ENCODE peak calls at places on chromosomes 5 and 9, in five cellular contexts. One of them, this sample, is unnamed. For H3K4me1, the result is how much of the 10 kb centered on the place peaks cover.

GRCh38 chr5:64861281-64861680 is 92.6 kb downstream of the CWC27 start:
- ATAC-seq in HCT116: no peak
- ATAC-seq in heart left ventricle: no peak
- ATAC-seq in upper lobe of left lung: no peak
- ATAC-seq in K562: no peak
- ATAC-seq in this sample: no peak

GRCh38 chr9:88989961-88990570 is 1.2 kb upstream of the S1PR3 start:
- ATAC-seq in HCT116: no peak
- ATAC-seq in heart left ventricle: no peak
- ATAC-seq in upper lobe of left lung: no peak
- ATAC-seq in K562: no peak
- ATAC-seq in this sample: no peak

GRCh38 chr5:115545065-115545882 is 699 bp upstream of the FEM1C start:
- ATAC-seq in HCT116: peak
- ATAC-seq in heart left ventricle: no peak
- ATAC-seq in upper lobe of left lung: no peak
- ATAC-seq in K562: no peak
- ATAC-seq in this sample: no peak

GRCh38 chr9:123316053-123316718 is 39.8 kb upstream of the CRB2 start:
- ATAC-seq in HCT116: no peak
- ATAC-seq in heart left ventricle: no peak
- ATAC-seq in upper lobe of left lung: no peak
- ATAC-seq in K562: peak
- ATAC-seq in this sample: no peak

GRCh38 chr9:70232476-70232875 is 26.3 kb upstream of the SMC5 start:
- ATAC-seq in HCT116: no peak
- ATAC-seq in heart left ventricle: no peak
- ATAC-seq in upper lobe of left lung: no peak
- ATAC-seq in K562: no peak
- ATAC-seq in this sample: no peak

GRCh38 chr5:10469253-10470030 is 27.8 kb downstream of the ROPN1L start:
- ATAC-seq in HCT116: no peak
- ATAC-seq in heart left ventricle: no peak
- ATAC-seq in upper lobe of left lung: no peak
- ATAC-seq in K562: no peak
- ATAC-seq in this sample: no peak

GRCh38 chr9:77449177-77450092 is 198.7 kb downstream of the GNA14 start:
- ATAC-seq in HCT116: no peak
- ATAC-seq in heart left ventricle: peak
- ATAC-seq in upper lobe of left lung: peak
- ATAC-seq in K562: no peak
- ATAC-seq in this sample: no peak

GRCh38 chr9:3023449-3023848 is 179.6 kb upstream of the PUM3 start:
- ATAC-seq in HCT116: no peak
- ATAC-seq in heart left ventricle: no peak
- ATAC-seq in upper lobe of left lung: no peak
- ATAC-seq in K562: no peak
- ATAC-seq in this sample: no peak

GRCh38 chr5:36928947-36929346 is 52.4 kb downstream of the NIPBL start:
- ATAC-seq in HCT116: no peak
- ATAC-seq in heart left ventricle: no peak
- ATAC-seq in upper lobe of left lung: no peak
- ATAC-seq in K562: no peak
- ATAC-seq in this sample: no peak

GRCh38 chr9:126838895-126839294 is 21.5 kb upstream of the ZBTB34 start:
- ATAC-seq in HCT116: no peak
- ATAC-seq in heart left ventricle: no peak
- ATAC-seq in upper lobe of left lung: no peak
- ATAC-seq in K562: no peak
- ATAC-seq in this sample: no peak

GRCh38 chr5:15334551-15335302 is 165.3 kb upstream of the FBXL7 start:
- ATAC-seq in HCT116: no peak
- ATAC-seq in heart left ventricle: no peak
- ATAC-seq in upper lobe of left lung: peak
- ATAC-seq in K562: no peak
- ATAC-seq in this sample: no peak

GRCh38 chr9:79780559-79780958 is 208.8 kb downstream of the TLE4 start:
- ATAC-seq in HCT116: no peak
- ATAC-seq in heart left ventricle: no peak
- ATAC-seq in upper lobe of left lung: no peak
- ATAC-seq in K562: no peak
- ATAC-seq in this sample: no peak

GRCh38 chr9:112248722-112249121 is 73.6 kb upstream of the SUSD1 start:
- ATAC-seq in HCT116: no peak
- ATAC-seq in heart left ventricle: no peak
- ATAC-seq in upper lobe of left lung: no peak
- ATAC-seq in K562: no peak
- ATAC-seq in this sample: no peak

GRCh38 chr9:21711504-21711903 is 90.9 kb upstream of the MTAP start:
- ATAC-seq in HCT116: peak
- ATAC-seq in heart left ventricle: no peak
- ATAC-seq in upper lobe of left lung: no peak
- ATAC-seq in K562: no peak
- ATAC-seq in this sample: no peak

GRCh38 chr5:143376911-143377838 is 26.3 kb downstream of the NR3C1 start:
- ATAC-seq in HCT116: peak
- ATAC-seq in heart left ventricle: peak
- ATAC-seq in upper lobe of left lung: peak
- ATAC-seq in K562: no peak
- ATAC-seq in this sample: no peak

GRCh38 chr9:91207889-91208651 is 153.6 kb downstream of the AUH start:
- ATAC-seq in HCT116: no peak
- ATAC-seq in heart left ventricle: peak
- ATAC-seq in upper lobe of left lung: peak
- ATAC-seq in K562: no peak
- ATAC-seq in this sample: peak

DNA sequence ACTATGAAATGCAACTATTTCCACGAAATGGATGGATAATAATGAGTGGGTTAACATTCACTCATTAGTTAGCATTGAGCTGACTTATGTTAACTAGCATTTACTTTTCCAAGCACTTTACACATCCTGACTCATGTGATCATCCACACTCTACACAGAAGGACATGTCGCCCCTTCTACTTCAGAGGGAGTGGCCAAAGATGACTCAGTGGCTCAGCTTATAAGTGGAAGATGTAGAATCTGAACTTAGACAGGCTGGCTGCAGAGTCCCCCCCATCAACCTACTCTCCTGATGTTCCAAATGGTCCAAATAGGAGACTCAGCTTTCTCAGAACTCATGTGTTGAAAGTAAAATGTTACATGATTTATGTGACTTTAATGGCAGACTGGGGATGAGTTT is 146.0 kb downstream of the ADCY2 start:
- ATAC-seq in HCT116: no peak
- ATAC-seq in heart left ventricle: no peak
- ATAC-seq in upper lobe of left lung: no peak
- ATAC-seq in K562: no peak
- ATAC-seq in this sample: no peak
- TF ChIP-seq CTCF in HCT116: no peak
- TF ChIP-seq CTCF in heart left ventricle: no peak
- TF ChIP-seq CTCF in upper lobe of left lung: no peak
- TF ChIP-seq CTCF in K562: no peak
- TF ChIP-seq CTCF in this sample: no peak

GRCh38 chr5:150000990-150001659 is 586 bp downstream of the HMGXB3 start:
- ATAC-seq in HCT116: peak
- ATAC-seq in heart left ventricle: peak
- ATAC-seq in upper lobe of left lung: peak
- ATAC-seq in K562: peak
- ATAC-seq in this sample: peak
- TF ChIP-seq POLR2A in HCT116: no peak
- TF ChIP-seq POLR2A in heart left ventricle: no peak
- TF ChIP-seq POLR2A in upper lobe of left lung: no peak
- TF ChIP-seq POLR2A in K562: no peak
- TF ChIP-seq POLR2A in this sample: no peak

GRCh38 chr9:124423155-124423554 is 7.9 kb upstream of the PSMB7 start:
- ATAC-seq in HCT116: no peak
- ATAC-seq in heart left ventricle: no peak
- ATAC-seq in upper lobe of left lung: no peak
- ATAC-seq in K562: no peak
- ATAC-seq in this sample: no peak
- H3K4me1 ChIP-seq in HCT116: under half
- H3K4me1 ChIP-seq in heart left ventricle: under half
- H3K4me1 ChIP-seq in upper lobe of left lung: under half
- H3K4me1 ChIP-seq in K562: under half
- H3K4me1 ChIP-seq in this sample: under half

GRCh38 chr5:147690595-147690994 is 91.9 kb downstream of the JAKMIP2 start:
- ATAC-seq in HCT116: peak
- ATAC-seq in heart left ventricle: peak
- ATAC-seq in upper lobe of left lung: no peak
- ATAC-seq in K562: no peak
- ATAC-seq in this sample: no peak
- TF ChIP-seq CTCF in HCT116: peak
- TF ChIP-seq CTCF in heart left ventricle: no peak
- TF ChIP-seq CTCF in upper lobe of left lung: no peak
- TF ChIP-seq CTCF in K562: no peak
- TF ChIP-seq CTCF in this sample: no peak

GRCh38 chr9:98099898-98100297 is 19.1 kb downstream of the TRIM14 start:
- ATAC-seq in HCT116: no peak
- ATAC-seq in heart left ventricle: no peak
- ATAC-seq in upper lobe of left lung: no peak
- ATAC-seq in K562: no peak
- ATAC-seq in this sample: no peak

GRCh38 chr9:98101416-98101815 is 17.6 kb downstream of the TRIM14 start:
- ATAC-seq in HCT116: no peak
- ATAC-seq in heart left ventricle: no peak
- ATAC-seq in upper lobe of left lung: no peak
- ATAC-seq in K562: no peak
- ATAC-seq in this sample: no peak

GRCh38 chr9:98099346-98099745 is 19.7 kb downstream of the TRIM14 start:
- ATAC-seq in HCT116: no peak
- ATAC-seq in heart left ventricle: no peak
- ATAC-seq in upper lobe of left lung: no peak
- ATAC-seq in K562: no peak
- ATAC-seq in this sample: no peak

GRCh38 chr9:98104445-98104881 is 14.6 kb downstream of the TRIM14 start:
- ATAC-seq in HCT116: no peak
- ATAC-seq in heart left ventricle: peak
- ATAC-seq in upper lobe of left lung: peak
- ATAC-seq in K562: no peak
- ATAC-seq in this sample: peak

DNA sequence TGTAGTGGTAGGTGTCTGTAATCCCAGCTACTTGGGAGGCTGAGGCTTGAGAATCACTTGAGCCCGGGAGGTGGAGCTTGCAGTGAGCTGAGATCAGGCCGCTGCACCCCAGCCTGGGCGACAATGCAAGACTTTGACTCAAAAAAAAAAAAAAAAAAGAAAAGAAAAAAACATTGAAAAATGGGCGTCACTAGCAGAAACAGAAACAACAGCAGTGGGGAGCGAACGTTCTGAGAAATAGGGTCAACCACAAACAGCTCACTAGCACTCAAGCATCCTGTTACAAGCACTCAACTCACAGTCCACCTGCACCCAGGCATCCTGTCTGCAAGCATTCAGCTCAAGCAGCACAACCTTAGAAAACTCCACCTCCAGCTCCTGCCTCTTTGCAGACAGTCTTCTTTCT is 17.2 kb downstream of the TRIM14 start:
- ATAC-seq in HCT116: no peak
- ATAC-seq in heart left ventricle: no peak
- ATAC-seq in upper lobe of left lung: peak
- ATAC-seq in K562: no peak
- ATAC-seq in this sample: no peak
- TF ChIP-seq POLR2A in HCT116: no peak
- TF ChIP-seq POLR2A in heart left ventricle: no peak
- TF ChIP-seq POLR2A in upper lobe of left lung: no peak
- TF ChIP-seq POLR2A in K562: no peak
- TF ChIP-seq POLR2A in this sample: no peak

DNA sequence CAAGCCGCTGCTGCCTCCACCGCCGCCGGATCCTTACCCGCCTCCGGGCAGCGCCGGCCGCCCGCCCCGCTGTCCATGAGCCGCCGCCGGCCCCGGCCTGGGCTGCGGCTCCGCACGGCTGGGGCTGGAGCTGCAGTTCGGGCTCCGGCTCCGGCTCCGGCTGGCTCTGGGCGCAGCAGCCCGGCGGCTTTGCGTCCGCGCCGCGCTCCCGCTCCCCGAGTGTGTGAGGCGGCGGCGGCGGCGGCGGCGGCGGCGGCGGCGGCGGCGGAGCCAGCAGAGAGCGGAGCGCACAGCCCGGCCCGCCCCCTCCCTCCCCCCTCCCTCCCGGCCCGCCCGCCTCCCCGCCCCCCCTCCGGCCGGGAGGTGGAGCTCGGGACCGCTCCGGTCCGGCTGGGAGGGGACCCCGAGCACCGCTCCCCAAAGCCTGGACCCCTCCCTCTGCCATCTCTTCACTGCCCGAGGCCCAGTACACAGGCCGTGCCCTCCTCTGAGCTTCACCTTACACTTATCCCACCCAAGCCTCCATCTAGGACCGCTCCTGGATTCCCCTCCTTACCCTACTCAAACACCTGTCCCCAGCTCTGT is at the start of gene PCDH1:
- ATAC-seq in HCT116: peak
- ATAC-seq in heart left ventricle: peak
- ATAC-seq in upper lobe of left lung: peak
- ATAC-seq in K562: peak
- ATAC-seq in this sample: peak
- H3K4me1 ChIP-seq in HCT116: under half
- H3K4me1 ChIP-seq in heart left ventricle: under half
- H3K4me1 ChIP-seq in upper lobe of left lung: half or more
- H3K4me1 ChIP-seq in K562: under half
- H3K4me1 ChIP-seq in this sample: half or more

This sample was measured in gastroesophageal sphincter.